ENCODE peak calls at places on chromosomes 3 and 15, in eight cellular contexts. A is GM23248, U is GM23338, O is PC-3, R is HCT116, H is hepatocyte, Z is MM.1S, S is neural progenitor cell. G is an unnamed sample. For H4K20me1, the result is how much of the 10 kb centered on the place peaks cover.

GRCh38 chr3:105809204-105809893 is 59.5 kb downstream of the CBLB start:
- DNase-seq in A (no peak), U (no peak), O (peak), R (no peak), H (no peak), Z (no peak), S (no peak), G (no peak)

GRCh38 chr15:64149424-64150235 is 1.9 kb upstream of the SNX22 start:
- DNase-seq in A (no peak), U (peak), O (peak), R (no peak), H (no peak), Z (peak), S (no peak), G (peak)

GRCh38 chr15:82539690-82540054 is 585 bp downstream of the RPS17 start:
- DNase-seq in A (peak), U (no peak), O (no peak), R (no peak), H (peak), Z (no peak), S (peak), G (peak)

GRCh38 chr15:74835312-74835823 is 7.6 kb downstream of the ULK3 start:
- DNase-seq in A (peak), U (peak), O (peak), R (peak), H (peak), Z (peak), S (peak), G (peak)

GRCh38 chr3:23698652-23699313 is 107.0 kb upstream of the UBE2E1 start:
- DNase-seq in A (no peak), U (no peak), O (no peak), R (no peak), H (no peak), Z (peak), S (no peak), G (peak)

GRCh38 chr3:147361671-147362420 is 44.5 kb downstream of the ZIC4 start:
- DNase-seq in A (peak), U (peak), O (peak), R (peak), H (peak), Z (peak), S (peak), G (peak)

GRCh38 chr3:11199902-11200678 is 45.8 kb downstream of the HRH1 start:
- DNase-seq in A (peak), U (no peak), O (no peak), R (no peak), H (no peak), Z (no peak), S (no peak), G (no peak)

GRCh38 chr3:9765865-9766264 is 3.9 kb downstream of the CAMK1 start:
- DNase-seq in A (no peak), U (peak), O (no peak), R (no peak), H (no peak), Z (no peak), S (no peak), G (no peak)

GRCh38 chr15:58517682-58518525 is 86.1 kb downstream of the LIPC start:
- DNase-seq in A (no peak), U (no peak), O (no peak), R (no peak), H (no peak), Z (peak), S (no peak), G (peak)

GRCh38 chr3:67045711-67046465 is 47.8 kb downstream of the KBTBD8 start:
- DNase-seq in A (no peak), U (no peak), O (no peak), R (no peak), H (no peak), Z (no peak), S (no peak), G (peak)

GRCh38 chr3:21729888-21730459 is 21.0 kb downstream of the ZNF385D start:
- DNase-seq in A (peak), U (no peak), O (no peak), R (no peak), H (no peak), Z (no peak), S (no peak), G (no peak)

GRCh38 chr3:72368331-72368975 is 479.8 kb downstream of the SHQ1 start:
- DNase-seq in A (peak), U (no peak), O (no peak), R (no peak), H (no peak), Z (no peak), S (no peak), G (no peak)

DNA sequence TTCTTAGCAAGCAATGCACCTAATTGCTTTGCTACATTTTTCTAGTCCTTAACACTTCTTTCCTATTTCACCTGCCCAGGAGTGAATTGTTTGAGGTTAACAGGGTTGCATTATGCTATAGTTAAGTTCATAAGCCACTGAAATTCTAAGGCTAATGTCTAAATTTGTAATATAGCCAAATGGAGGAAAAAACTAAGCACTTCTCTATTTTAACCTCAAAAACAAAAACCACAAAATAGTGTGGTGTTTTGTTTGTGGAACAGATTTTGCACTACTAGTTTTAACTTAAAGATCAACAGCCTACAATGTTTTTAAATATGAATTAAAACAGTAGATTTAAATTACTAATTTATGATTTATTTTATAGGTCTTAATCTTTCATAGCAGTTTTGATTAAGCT is 5.5 kb downstream of the ATOSA start:
- DNase-seq in A (no peak), U (no peak), O (no peak), R (no peak), H (no peak), Z (peak), S (no peak), G (no peak)
- H4K20me1 ChIP-seq in A (under half), U (under half), O (under half), R (under half), H (under half), Z (under half), S (under half), G (under half)

GRCh38 chr15:73368301-73369072 is at the start of gene HCN4:
- DNase-seq in A (peak), U (peak), O (no peak), R (no peak), H (peak), Z (no peak), S (peak), G (no peak)
- H3K4me3 ChIP-seq in A (peak), U (peak), O (no peak), R (peak), H (peak), Z (no peak), S (peak), G (no peak)

DNA sequence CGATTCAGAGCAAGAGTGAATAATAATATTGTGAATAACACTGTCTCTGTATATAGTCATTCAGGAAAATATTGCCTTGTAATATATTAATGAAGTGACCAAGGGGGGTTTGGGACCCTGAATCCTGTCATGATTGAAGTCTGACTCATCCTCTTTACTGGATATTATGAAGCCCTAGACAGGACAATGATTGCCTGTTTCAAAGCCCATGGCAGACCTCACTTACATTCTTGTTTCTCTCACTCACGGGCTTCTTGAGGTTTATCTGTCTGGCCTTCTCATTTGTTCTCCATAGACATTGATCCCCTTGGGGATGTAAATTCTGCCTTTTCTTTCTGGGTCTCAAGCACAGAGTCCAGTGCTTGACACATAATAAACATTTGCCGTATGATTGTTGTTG is 449.3 kb upstream of the THRB start:
- DNase-seq in A (no peak), U (no peak), O (no peak), R (no peak), H (no peak), Z (no peak), S (no peak), G (no peak)
- TF ChIP-seq EZH2phosphoT487 in A (no peak), U (no peak), O (no peak), R (no peak), H (no peak), Z (no peak), S (no peak), G (no peak)

GRCh38 chr3:184237772-184238171 is 8.4 kb downstream of the VWA5B2 start:
- DNase-seq in A (no peak), U (no peak), O (no peak), R (no peak), H (no peak), Z (no peak), S (no peak), G (peak)
- H4K20me1 ChIP-seq in A (under half), U (under half), O (under half), R (under half), H (under half), Z (under half), S (under half), G (under half)

GRCh38 chr3:42005426-42005825 is 43.5 kb upstream of the ULK4 start:
- DNase-seq in A (no peak), U (no peak), O (no peak), R (no peak), H (no peak), Z (no peak), S (no peak), G (no peak)
- H3K4me3 ChIP-seq in A (no peak), U (no peak), O (no peak), R (no peak), H (no peak), Z (no peak), S (no peak), G (no peak)

GRCh38 chr15:90187257-90187868 is 13.8 kb upstream of the SEMA4B start:
- DNase-seq in A (no peak), U (no peak), O (no peak), R (no peak), H (no peak), Z (no peak), S (no peak), G (no peak)
- TF ChIP-seq EZH2phosphoT487 in A (no peak), U (no peak), O (no peak), R (no peak), H (no peak), Z (no peak), S (no peak), G (no peak)

GRCh38 chr3:152334761-152335160 is 66.0 kb downstream of the MBNL1 start:
- DNase-seq in A (no peak), U (no peak), O (no peak), R (no peak), H (no peak), Z (peak), S (no peak), G (no peak)
- H4K20me1 ChIP-seq in A (under half), U (under half), O (under half), R (under half), H (under half), Z (under half), S (under half), G (under half)

DNA sequence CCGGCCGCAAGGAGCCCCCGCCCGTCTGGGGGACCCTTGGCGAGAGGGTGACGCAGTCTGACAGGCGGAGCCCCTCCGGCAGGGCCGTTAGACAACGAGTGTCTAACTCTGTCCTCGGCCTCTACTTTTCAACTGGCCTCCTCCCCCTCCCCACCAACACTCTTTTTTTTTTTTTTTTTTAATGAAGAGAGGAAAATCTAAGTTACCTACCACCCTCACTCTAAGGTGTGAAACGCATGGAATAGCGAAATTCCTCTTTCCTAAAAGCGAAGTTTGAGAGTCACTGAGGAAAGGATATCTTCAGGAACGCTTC is 521 bp upstream of the SUSD5 start:
- DNase-seq in A (no peak), U (no peak), O (no peak), R (no peak), H (no peak), Z (no peak), S (no peak), G (no peak)
- H3K4me3 ChIP-seq in A (peak), U (peak), O (no peak), R (no peak), H (peak), Z (peak), S (peak), G (no peak)

GRCh38 chr3:180563411-180563810 is 38.6 kb upstream of the TTC14 start:
- DNase-seq in A (no peak), U (no peak), O (no peak), R (no peak), H (no peak), Z (no peak), S (no peak), G (no peak)
- TF ChIP-seq EZH2phosphoT487 in A (no peak), U (no peak), O (no peak), R (no peak), H (no peak), Z (no peak), S (no peak), G (no peak)